ENCODE peak calls at places on chromosomes 3 and 15, in ten cellular contexts. S is DMS 273 treated with DMSO at 0.1 percent for 48 hours; N is H54; T is CD4-positive, CD25-positive, alpha-beta regulatory T cell; X is mucosa of gallbladder; J is stimulated activated CD4-positive, alpha-beta T cell treated with anti-CD3 and anti-CD28 coated beads, Interleukin-4, amount 100 ng/mL, for 1 hour; P is KBM-7; F is activated CD8-positive, alpha-beta T cell treated with anti-CD3 and anti-CD28 coated beads, Interleukin-2, amount 10 ng/mL, durations not matched to agents 7 days and 5 days; V is NAMALWA; D is ELF-1. E is an unnamed sample.

GRCh38 chr3:123552095-123552714 is 32.6 kb downstream of the HACD2 start:
- DNase-seq in N (no peak), P (peak), F (no peak), S (no peak), D (no peak), V (peak), X (no peak), J (no peak), T (no peak), E (peak)

GRCh38 chr3:189260556-189261493 is 89.1 kb downstream of the TPRG1 start:
- DNase-seq in F (no peak), X (no peak), J (no peak), N (no peak), D (no peak), P (no peak), V (no peak), S (no peak), T (no peak), E (peak)

GRCh38 chr3:52128118-52128683 is 26.0 kb downstream of the POC1A start:
- DNase-seq in F (no peak), D (peak), S (no peak), X (peak), J (no peak), P (peak), T (no peak), N (peak), V (no peak), E (no peak)

GRCh38 chr3:112136959-112137693 is 4.1 kb upstream of the GCSAM start:
- DNase-seq in D (peak), P (peak), T (no peak), V (peak), N (no peak), S (peak), X (no peak), F (peak), J (peak), E (peak)

GRCh38 chr15:29014493-29014892 is 128.7 kb downstream of the APBA2 start:
- DNase-seq in X (no peak), D (no peak), N (no peak), J (no peak), T (no peak), F (no peak), V (no peak), P (no peak), S (no peak), E (no peak)

GRCh38 chr3:128404276-128405062 is 62.2 kb downstream of the DNAJB8 start:
- DNase-seq in S (no peak), V (no peak), T (no peak), N (no peak), J (no peak), P (no peak), D (no peak), X (no peak), F (no peak), E (peak)

GRCh38 chr3:197229836-197230235 is 68.6 kb downstream of the DLG1 start:
- DNase-seq in P (no peak), F (no peak), N (no peak), D (no peak), T (no peak), J (no peak), S (no peak), X (no peak), V (no peak), E (no peak)

GRCh38 chr15:63892794-63893441 is 59.2 kb upstream of the HERC1 start:
- DNase-seq in N (no peak), D (no peak), J (peak), X (peak), T (peak), V (no peak), S (no peak), P (peak), F (peak), E (no peak)

GRCh38 chr15:40137011-40137906 is 23.6 kb upstream of the BUB1B start:
- DNase-seq in T (no peak), F (no peak), X (no peak), D (peak), P (no peak), V (no peak), J (no peak), S (no peak), N (no peak), E (no peak)

GRCh38 chr3:45333549-45333948 is 54.8 kb upstream of the LARS2 start:
- DNase-seq in F (no peak), P (peak), N (no peak), J (no peak), X (no peak), S (no peak), V (no peak), D (no peak), T (no peak), E (no peak)

E was measured in SK-N-DZ.